ENCODE peak calls at places on chromosomes 12 and 14, in ten cellular contexts. Z is PC-3; F is left ventricle myocardium inferior; G is uterus; A is naive thymus-derived CD4-positive, alpha-beta T cell; S is thoracic aorta; N is heart right ventricle; L is H9; X is NT2/D1; C is Peyer's patch. B is an unnamed sample. For H3K4me1, the result is how much of the 10 kb centered on the place peaks cover.

GRCh38 chr12:47986832-47987231 is 17.4 kb downstream of the COL2A1 start:
- DNase-seq in A (no peak), N (no peak), L (no peak), G (no peak), Z (no peak), F (no peak), C (no peak), S (no peak), X (no peak), B (no peak)

GRCh38 chr14:37598085-37598972 is 2.9 kb downstream of the TTC6 start:
- DNase-seq in F (no peak), Z (peak), C (no peak), G (no peak), X (no peak), S (no peak), N (no peak), A (no peak), L (peak), B (peak)

GRCh38 chr12:82955020-82955419 is 268.3 kb downstream of the TMTC2 start:
- DNase-seq in A (no peak), Z (peak), X (no peak), S (no peak), G (no peak), L (no peak), F (no peak), C (no peak), N (no peak), B (no peak)

GRCh38 chr12:115636546-115636945 is 640.9 kb downstream of the MED13L start:
- DNase-seq in C (no peak), A (no peak), Z (no peak), L (no peak), G (no peak), F (no peak), S (no peak), X (no peak), N (no peak), B (no peak)

GRCh38 chr14:77681196-77682157 is 26.3 kb downstream of the ALKBH1 start:
- DNase-seq in S (no peak), L (no peak), Z (peak), G (no peak), A (no peak), X (no peak), F (no peak), N (no peak), C (no peak), B (no peak)

GRCh38 chr12:124677552-124678356 is 110.3 kb upstream of the NCOR2 start:
- DNase-seq in G (no peak), X (no peak), C (no peak), N (no peak), Z (no peak), L (no peak), S (no peak), F (no peak), A (no peak), B (no peak)

GRCh38 chr14:88437659-88438058 is 52.2 kb downstream of the SPATA7 start:
- DNase-seq in A (no peak), C (no peak), N (no peak), L (no peak), G (no peak), S (no peak), Z (peak), X (peak), F (no peak), B (no peak)

GRCh38 chr14:95296595-95297365 is 22.9 kb downstream of the CLMN start:
- DNase-seq in C (no peak), S (no peak), L (no peak), N (no peak), F (no peak), G (no peak), X (no peak), Z (no peak), A (no peak), B (no peak)

GRCh38 chr12:1977588-1977987 is 26.7 kb downstream of the DCP1B start:
- DNase-seq in X (no peak), Z (no peak), C (no peak), F (no peak), N (no peak), L (no peak), S (no peak), A (no peak), G (no peak), B (no peak)

GRCh38 chr14:65788876-65789859 is 376.6 kb downstream of the FUT8 start:
- DNase-seq in Z (no peak), C (no peak), L (no peak), G (no peak), S (no peak), X (no peak), A (no peak), N (no peak), F (no peak), B (no peak)

GRCh38 chr12:113278631-113279030 is 56.3 kb downstream of the SLC8B1 start:
- DNase-seq in Z (no peak), N (no peak), S (no peak), C (no peak), X (no peak), F (peak), G (no peak), L (no peak), A (no peak), B (peak)

GRCh38 chr14:20680843-20681347 is 3.5 kb upstream of the RNASE4 start:
- DNase-seq in S (peak), C (no peak), Z (peak), X (no peak), A (no peak), L (no peak), F (no peak), N (no peak), G (no peak), B (no peak)

GRCh38 chr12:113467514-113468364 is 3.9 kb downstream of the LHX5 start:
- DNase-seq in A (no peak), L (peak), C (no peak), Z (peak), F (no peak), G (no peak), X (no peak), N (no peak), S (no peak), B (no peak)

GRCh38 chr14:100031506-100032281 is 33.5 kb upstream of the EVL start:
- DNase-seq in A (no peak), N (no peak), S (peak), L (no peak), F (no peak), C (no peak), G (peak), X (no peak), Z (peak), B (no peak)

GRCh38 chr12:24600559-24600958 is 348.3 kb downstream of the BCAT1 start:
- DNase-seq in G (no peak), A (no peak), C (no peak), S (no peak), X (no peak), N (no peak), F (no peak), Z (no peak), L (no peak), B (no peak)

GRCh38 chr12:50799908-50800307 is 36.0 kb downstream of the ATF1 start:
- DNase-seq in A (no peak), N (no peak), L (no peak), X (no peak), C (no peak), S (no peak), G (no peak), F (no peak), Z (no peak), B (no peak)

GRCh38 chr12:96257550-96258392 is 63.6 kb downstream of the ELK3 start:
- DNase-seq in F (no peak), N (no peak), G (no peak), X (no peak), Z (no peak), A (no peak), S (no peak), C (no peak), L (no peak), B (no peak)

GRCh38 chr14:67583711-67584644 is 16.1 kb downstream of the PIGH start:
- DNase-seq in Z (peak), X (no peak), G (no peak), S (no peak), L (no peak), C (peak), A (peak), N (no peak), F (no peak), B (no peak)

GRCh38 chr14:44782775-44783238 is 178.9 kb downstream of the KLHL28 start:
- DNase-seq in F (no peak), N (no peak), X (no peak), S (no peak), L (no peak), C (no peak), Z (peak), A (no peak), G (no peak), B (no peak)

GRCh38 chr12:98582093-98582492 is 11.4 kb upstream of the SLC25A3 start:
- DNase-seq in S (no peak), N (no peak), C (no peak), A (no peak), F (no peak), L (no peak), X (no peak), Z (peak), G (no peak), B (no peak)

GRCh38 chr12:125100551-125101434 is 35.6 kb downstream of the AACS start:
- DNase-seq in N (no peak), Z (no peak), F (no peak), X (no peak), L (no peak), C (no peak), G (no peak), S (no peak), A (no peak), B (no peak)

GRCh38 chr14:104724407-104724980 is 465 bp downstream of the ADSS1 start:
- DNase-seq in Z (no peak), C (no peak), N (peak), A (peak), S (peak), X (no peak), G (peak), L (no peak), F (peak), B (peak)

GRCh38 chr12:100795193-100796179 is 910 bp downstream of the ANO4 start:
- DNase-seq in L (no peak), N (no peak), Z (no peak), C (no peak), S (no peak), F (no peak), X (no peak), G (no peak), A (no peak), B (no peak)

GRCh38 chr12:34291426-34291901 is 269.2 kb downstream of the ALG10 start:
- DNase-seq in N (no peak), A (no peak), F (peak), C (peak), Z (no peak), X (no peak), L (no peak), G (peak), S (no peak), B (peak)

GRCh38 chr12:63849641-63850040 is 5.1 kb downstream of the SRGAP1 start:
- DNase-seq in X (no peak), F (no peak), S (no peak), L (no peak), A (no peak), Z (no peak), C (no peak), G (no peak), N (no peak), B (no peak)

GRCh38 chr14:21107360-21107781 is 6.5 kb downstream of the TMEM253 start:
- DNase-seq in L (no peak), A (no peak), X (no peak), Z (peak), C (no peak), S (no peak), F (no peak), N (no peak), G (no peak), B (no peak)

GRCh38 chr14:65168840-65169239 is 66.5 kb upstream of the MAX start:
- DNase-seq in L (no peak), Z (peak), A (no peak), S (no peak), G (no peak), F (no peak), N (no peak), C (no peak), X (no peak), B (no peak)

GRCh38 chr12:109156036-109156435 is 39.6 kb downstream of the ACACB start:
- DNase-seq in F (no peak), Z (no peak), A (no peak), L (no peak), S (no peak), N (no peak), G (no peak), C (no peak), X (no peak), B (no peak)
- H3K4me1 ChIP-seq in F (half or more), Z (under half), A (under half), L (under half), S (under half), N (half or more), G (under half), C (under half), X (under half), B (under half)

GRCh38 chr12:94643585-94643984 is 6.8 kb downstream of the TMCC3 start:
- DNase-seq in N (no peak), Z (peak), A (no peak), X (no peak), F (no peak), G (no peak), S (no peak), L (no peak), C (no peak), B (peak)
- H3K4me1 ChIP-seq in N (under half), Z (under half), A (under half), X (under half), F (under half), G (under half), S (under half), L (under half), C (under half), B (under half)

DNA sequence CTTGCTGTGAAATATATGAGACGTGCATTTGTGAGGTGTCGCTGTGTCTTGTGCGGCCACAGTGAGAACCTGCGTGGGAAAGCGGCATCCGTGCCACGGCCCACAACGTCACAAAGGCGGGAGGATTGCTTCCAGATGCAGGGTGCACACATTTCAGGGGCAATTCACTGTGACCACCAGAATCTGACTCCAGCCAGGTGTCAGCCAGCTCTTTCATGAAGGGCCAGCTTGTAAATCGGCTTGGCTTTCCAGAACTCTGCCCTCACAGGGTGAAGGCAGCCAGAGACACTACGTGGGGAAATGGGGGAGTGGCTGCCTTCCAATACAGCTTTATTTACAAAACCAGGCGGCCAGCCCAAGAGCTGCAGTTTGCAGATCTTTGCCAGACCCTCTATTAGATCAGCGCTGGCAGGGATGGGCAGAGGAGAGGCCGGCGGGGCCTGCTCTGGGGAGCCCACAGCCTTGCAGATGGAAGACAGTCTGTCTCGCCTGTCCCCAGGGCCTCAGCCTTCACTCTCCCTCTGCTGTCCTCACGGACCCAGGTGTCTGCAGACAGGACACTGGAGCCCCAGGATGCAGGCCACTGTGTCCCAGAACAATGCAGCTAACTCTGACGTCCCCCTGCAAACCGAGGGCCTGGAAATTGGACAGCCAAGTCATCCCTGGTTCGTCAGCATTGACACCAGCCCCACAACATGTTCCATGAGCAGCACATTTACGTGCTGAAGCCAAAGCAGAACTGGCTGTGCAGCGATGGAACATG is 53.5 kb downstream of the ADGRD1 start:
- DNase-seq in F (peak), S (no peak), L (no peak), C (no peak), X (no peak), A (no peak), N (peak), Z (no peak), G (peak), B (peak)
- H3K4me1 ChIP-seq in F (half or more), S (under half), L (under half), C (under half), X (under half), A (under half), N (under half), Z (under half), G (under half), B (under half)

GRCh38 chr14:50829472-50830043 is 1.4 kb downstream of the NIN start:
- DNase-seq in G (no peak), N (no peak), Z (no peak), F (no peak), L (peak), X (no peak), S (no peak), C (peak), A (no peak), B (no peak)
- H3K4me1 ChIP-seq in G (under half), N (under half), Z (under half), F (under half), L (under half), X (under half), S (under half), C (under half), A (under half), B (under half)

DNA sequence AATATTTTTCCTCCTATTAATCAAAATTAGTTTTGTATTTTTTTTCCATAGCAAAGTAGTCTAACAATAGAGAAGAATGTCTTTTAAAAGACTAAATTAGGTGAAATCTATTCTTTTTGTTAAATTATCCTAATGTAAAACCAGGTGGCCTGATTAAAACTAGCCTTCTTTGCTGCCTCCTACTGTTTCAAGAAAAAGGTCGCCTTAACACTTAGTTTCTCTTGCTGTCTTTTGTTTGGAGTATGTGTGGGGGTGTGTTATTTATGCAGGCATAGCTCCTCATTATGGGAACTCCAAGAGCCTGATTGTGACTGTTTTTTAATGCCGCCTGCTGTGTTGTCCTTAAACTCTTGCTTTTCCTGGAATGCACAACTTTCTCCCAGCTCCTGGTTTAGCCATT is 855.3 kb downstream of the DIO2 start:
- DNase-seq in Z (peak), X (no peak), G (no peak), S (no peak), A (no peak), C (no peak), N (no peak), L (no peak), F (no peak), B (no peak)
- H3K4me1 ChIP-seq in Z (under half), X (under half), G (under half), S (under half), A (under half), C (under half), N (under half), L (under half), F (under half), B (under half)

DNA sequence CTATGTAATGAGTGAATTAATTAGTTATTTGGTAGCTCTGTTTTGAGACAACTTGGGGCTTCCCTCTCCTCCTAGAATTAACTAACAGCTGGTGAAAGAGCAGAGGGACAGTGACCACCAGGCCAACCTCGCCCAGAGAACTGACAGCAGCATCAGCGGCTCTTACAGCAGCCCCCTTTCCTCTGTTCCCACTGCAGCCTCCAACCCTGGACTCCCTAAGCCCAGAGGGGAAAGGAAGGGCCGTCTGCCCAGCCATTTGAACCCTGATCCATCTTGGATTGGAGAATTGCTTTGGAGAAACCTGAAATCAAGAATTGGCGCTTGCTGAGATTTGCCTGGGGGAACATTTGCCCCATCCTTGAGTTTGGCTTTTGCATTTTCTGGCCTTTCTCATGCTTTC is 45.5 kb downstream of the B4GALNT3 start:
- DNase-seq in Z (no peak), F (no peak), G (no peak), S (no peak), A (no peak), N (no peak), X (no peak), C (no peak), L (peak), B (no peak)
- H3K4me1 ChIP-seq in Z (under half), F (half or more), G (under half), S (under half), A (under half), N (under half), X (under half), C (under half), L (under half), B (under half)

GRCh38 chr14:23307146-23307447 is 464 bp downstream of the BCL2L2 start:
- DNase-seq in F (no peak), X (no peak), S (no peak), A (no peak), Z (no peak), N (no peak), L (no peak), C (no peak), G (no peak), B (no peak)
- H3K4me1 ChIP-seq in F (under half), X (under half), S (under half), A (under half), Z (under half), N (under half), L (under half), C (under half), G (under half), B (under half)

DNA sequence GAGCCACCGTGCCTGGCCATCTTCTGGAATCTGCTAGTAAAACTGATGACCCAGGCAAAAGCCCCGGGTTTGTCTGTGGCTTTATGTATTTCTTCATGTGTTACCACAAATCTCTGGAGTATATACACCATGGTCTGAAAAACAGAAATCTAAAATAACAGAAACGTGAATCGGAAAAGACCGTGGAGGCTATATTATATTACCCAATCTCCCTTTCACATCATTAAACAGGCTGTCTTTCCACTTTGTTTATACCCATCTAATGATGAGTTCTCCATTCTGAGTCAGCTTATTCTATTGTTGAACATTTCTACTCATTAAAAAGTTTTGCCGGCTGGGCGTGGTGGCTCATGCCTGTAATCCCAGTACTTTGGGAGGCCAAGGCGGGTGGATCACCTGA is 9.5 kb upstream of the AJUBA start:
- DNase-seq in N (no peak), A (no peak), F (no peak), C (no peak), S (no peak), L (no peak), G (no peak), Z (no peak), X (no peak), B (no peak)
- H3K4me1 ChIP-seq in N (under half), A (under half), F (under half), C (under half), S (under half), L (under half), G (under half), Z (under half), X (under half), B (under half)

GRCh38 chr14:51607677-51608076 is 44.0 kb upstream of the FRMD6 start:
- DNase-seq in A (no peak), G (no peak), Z (no peak), L (no peak), F (no peak), S (no peak), C (no peak), X (no peak), N (no peak), B (no peak)

GRCh38 chr14:51602176-51602759 is 49.4 kb upstream of the FRMD6 start:
- DNase-seq in L (no peak), S (no peak), N (no peak), Z (no peak), X (no peak), C (no peak), F (no peak), A (no peak), G (no peak), B (no peak)

GRCh38 chr14:51604078-51604477 is 47.6 kb upstream of the FRMD6 start:
- DNase-seq in Z (no peak), L (no peak), G (no peak), A (no peak), X (no peak), F (no peak), C (no peak), S (no peak), N (no peak), B (no peak)

GRCh38 chr14:51603495-51603894 is 48.2 kb upstream of the FRMD6 start:
- DNase-seq in N (no peak), Z (no peak), F (no peak), S (no peak), L (no peak), X (no peak), A (no peak), G (no peak), C (no peak), B (no peak)

DNA sequence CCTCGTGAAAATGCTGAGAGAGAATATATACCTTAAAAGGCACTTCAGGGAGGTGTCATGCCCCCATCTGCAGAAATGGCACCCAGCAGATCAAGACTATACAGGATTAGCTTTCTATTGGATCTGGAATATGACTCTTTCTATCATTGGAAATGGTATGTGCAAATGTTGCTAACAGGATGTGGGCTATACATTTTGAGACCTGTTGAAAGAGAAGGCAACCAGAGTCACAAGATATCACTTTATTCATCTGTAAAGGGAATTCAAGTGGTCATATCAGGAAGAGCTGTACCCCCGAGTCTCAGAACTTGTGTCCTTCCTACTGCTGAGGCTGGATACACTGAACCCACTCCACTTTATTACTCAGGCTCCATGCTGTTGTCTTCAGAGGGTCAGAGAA is 46.1 kb upstream of the FRMD6 start:
- DNase-seq in A (no peak), Z (no peak), G (no peak), F (no peak), X (no peak), S (no peak), L (no peak), N (no peak), C (no peak), B (no peak)
- H3K4me1 ChIP-seq in A (under half), Z (under half), G (under half), F (under half), X (under half), S (under half), L (under half), N (under half), C (under half), B (under half)